ENCODE peak calls at places on chromosome 18, in four cellular contexts. One of them, this sample, is unnamed.

GRCh38 chr18:63016270-63016669 is 300.9 kb downstream of the PHLPP1 start:
- DNase-seq in CD8-positive, alpha-beta T cell: peak; percentile 11
- DNase-seq in HCT116: peak; percentile 32
- DNase-seq in effector memory CD4-positive, alpha-beta T cell: no peak
- DNase-seq in this sample: peak; percentile 45

GRCh38 chr18:58257461-58257860 is 213.4 kb downstream of the NEDD4L start:
- DNase-seq in effector memory CD4-positive, alpha-beta T cell: no peak
- DNase-seq in CD8-positive, alpha-beta T cell: no peak
- DNase-seq in HCT116: no peak
- DNase-seq in this sample: no peak

GRCh38 chr18:66344227-66344626 is 259.7 kb downstream of the CDH19 start:
- DNase-seq in CD8-positive, alpha-beta T cell: no peak
- DNase-seq in effector memory CD4-positive, alpha-beta T cell: no peak
- DNase-seq in HCT116: no peak
- DNase-seq in this sample: no peak

GRCh38 chr18:61596296-61596695 is 263.1 kb downstream of the CDH20 start:
- DNase-seq in CD8-positive, alpha-beta T cell: no peak
- DNase-seq in HCT116: no peak
- DNase-seq in effector memory CD4-positive, alpha-beta T cell: no peak
- DNase-seq in this sample: no peak

GRCh38 chr18:3481696-3482210 is 31.8 kb downstream of the TGIF1 start:
- DNase-seq in HCT116: peak; percentile 35
- DNase-seq in CD8-positive, alpha-beta T cell: no peak
- DNase-seq in effector memory CD4-positive, alpha-beta T cell: no peak
- DNase-seq in this sample: no peak

GRCh38 chr18:24679062-24679461 is 218.6 kb downstream of the HRH4 start:
- DNase-seq in effector memory CD4-positive, alpha-beta T cell: no peak
- DNase-seq in CD8-positive, alpha-beta T cell: no peak
- DNase-seq in HCT116: no peak
- DNase-seq in this sample: no peak

GRCh38 chr18:2147866-2148265 is 423.4 kb downstream of the METTL4 start:
- DNase-seq in HCT116: no peak
- DNase-seq in CD8-positive, alpha-beta T cell: no peak
- DNase-seq in effector memory CD4-positive, alpha-beta T cell: no peak
- DNase-seq in this sample: no peak

GRCh38 chr18:59228361-59228760 is 8.4 kb downstream of the GRP start:
- DNase-seq in effector memory CD4-positive, alpha-beta T cell: no peak
- DNase-seq in CD8-positive, alpha-beta T cell: no peak
- DNase-seq in HCT116: no peak
- DNase-seq in this sample: no peak

GRCh38 chr18:3873211-3873610 is 423.2 kb downstream of the TGIF1 start:
- DNase-seq in effector memory CD4-positive, alpha-beta T cell: no peak
- DNase-seq in HCT116: no peak
- DNase-seq in CD8-positive, alpha-beta T cell: no peak
- DNase-seq in this sample: no peak

GRCh38 chr18:73245345-73245744 is 377.6 kb upstream of the NETO1 start:
- DNase-seq in effector memory CD4-positive, alpha-beta T cell: no peak
- DNase-seq in CD8-positive, alpha-beta T cell: no peak
- DNase-seq in HCT116: no peak
- DNase-seq in this sample: no peak
- H3K27ac ChIP-seq in effector memory CD4-positive, alpha-beta T cell: no peak overlapping the region
- H3K27ac ChIP-seq in CD8-positive, alpha-beta T cell: no peak overlapping the region
- H3K27ac ChIP-seq in HCT116: no peak overlapping the region
- H3K27ac ChIP-seq in this sample: no peak overlapping the region

DNA sequence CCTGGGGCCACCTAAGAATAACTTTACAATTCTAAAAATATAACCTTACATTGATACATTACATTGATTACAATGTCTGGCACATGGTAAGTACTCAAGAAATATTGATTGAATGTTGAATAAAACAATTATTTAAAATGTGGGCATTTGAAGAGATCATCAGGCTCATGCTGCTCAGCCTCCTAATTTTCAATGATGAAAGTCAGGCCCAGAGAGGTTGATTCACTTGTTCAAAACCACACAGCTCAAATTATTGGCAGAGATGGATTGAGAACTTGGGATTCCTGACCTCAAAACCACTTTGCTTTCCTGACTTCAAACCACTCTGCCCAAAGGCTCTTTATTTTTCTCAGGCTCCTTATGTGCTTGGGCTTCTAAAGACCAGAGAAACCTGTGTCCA is 34.7 kb downstream of the ANKRD29 start:
- DNase-seq in effector memory CD4-positive, alpha-beta T cell: no peak
- DNase-seq in CD8-positive, alpha-beta T cell: no peak
- DNase-seq in HCT116: no peak
- DNase-seq in this sample: no peak
- H3K27me3 ChIP-seq in effector memory CD4-positive, alpha-beta T cell: no peaks in the 10 kb centered on the region
- H3K27me3 ChIP-seq in CD8-positive, alpha-beta T cell: no peaks in the 10 kb centered on the region
- H3K27me3 ChIP-seq in HCT116: no peaks in the 10 kb centered on the region
- H3K27me3 ChIP-seq in this sample: no peaks in the 10 kb centered on the region

DNA sequence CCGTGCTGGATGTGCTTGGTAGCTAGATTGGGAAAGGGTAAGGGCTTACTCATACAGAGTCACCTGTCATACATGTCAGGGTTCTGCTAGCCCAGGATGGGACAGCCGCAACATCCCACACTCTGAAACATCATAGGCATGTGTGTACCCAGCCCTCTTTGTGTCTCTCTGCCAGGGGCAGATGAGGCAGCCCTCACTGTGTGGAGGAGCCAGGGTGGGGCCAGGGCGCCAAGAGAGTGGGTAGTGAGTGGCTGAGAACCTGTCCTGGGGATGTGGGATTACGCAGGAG is 96.9 kb downstream of the PTPRM start:
- DNase-seq in HCT116: no peak
- DNase-seq in effector memory CD4-positive, alpha-beta T cell: no peak
- DNase-seq in CD8-positive, alpha-beta T cell: no peak
- DNase-seq in this sample: no peak
- H3K4me1 ChIP-seq in HCT116: no peaks in the 10 kb centered on the region
- H3K4me1 ChIP-seq in effector memory CD4-positive, alpha-beta T cell: no peaks in the 10 kb centered on the region
- H3K4me1 ChIP-seq in CD8-positive, alpha-beta T cell: no peaks in the 10 kb centered on the region
- H3K4me1 ChIP-seq in this sample: no peaks in the 10 kb centered on the region

GRCh38 chr18:48813833-48814489 is 136.8 kb downstream of the SMAD7 start:
- DNase-seq in effector memory CD4-positive, alpha-beta T cell: peak; percentile 64
- DNase-seq in CD8-positive, alpha-beta T cell: peak; percentile 23
- DNase-seq in HCT116: no peak
- DNase-seq in this sample: no peak
- H3K27ac ChIP-seq in effector memory CD4-positive, alpha-beta T cell: peak overlapping the region; percentile 82
- H3K27ac ChIP-seq in CD8-positive, alpha-beta T cell: peak overlapping the region; percentile 74
- H3K27ac ChIP-seq in HCT116: no peak overlapping the region
- H3K27ac ChIP-seq in this sample: peak overlapping the region; percentile 98

GRCh38 chr18:13266208-13267100 is 47.9 kb downstream of the LDLRAD4 start:
- DNase-seq in effector memory CD4-positive, alpha-beta T cell: no peak
- DNase-seq in CD8-positive, alpha-beta T cell: no peak
- DNase-seq in HCT116: no peak
- DNase-seq in this sample: peak; percentile 56
- H3K27me3 ChIP-seq in effector memory CD4-positive, alpha-beta T cell: no peaks in the 10 kb centered on the region
- H3K27me3 ChIP-seq in CD8-positive, alpha-beta T cell: no peaks in the 10 kb centered on the region
- H3K27me3 ChIP-seq in HCT116: no peaks in the 10 kb centered on the region
- H3K27me3 ChIP-seq in this sample: no peaks in the 10 kb centered on the region

GRCh38 chr18:42100917-42101316 is 145.9 kb downstream of the PIK3C3 start:
- DNase-seq in HCT116: no peak
- DNase-seq in effector memory CD4-positive, alpha-beta T cell: no peak
- DNase-seq in CD8-positive, alpha-beta T cell: no peak
- DNase-seq in this sample: no peak
- H3K4me1 ChIP-seq in HCT116: no peaks in the 10 kb centered on the region
- H3K4me1 ChIP-seq in effector memory CD4-positive, alpha-beta T cell: no peaks in the 10 kb centered on the region
- H3K4me1 ChIP-seq in CD8-positive, alpha-beta T cell: no peaks in the 10 kb centered on the region
- H3K4me1 ChIP-seq in this sample: no peaks in the 10 kb centered on the region

GRCh38 chr18:76405280-76405679 is 89.8 kb downstream of the ZNF516 start:
- DNase-seq in CD8-positive, alpha-beta T cell: no peak
- DNase-seq in effector memory CD4-positive, alpha-beta T cell: no peak
- DNase-seq in HCT116: no peak
- DNase-seq in this sample: no peak
- H3K27ac ChIP-seq in CD8-positive, alpha-beta T cell: no peak overlapping the region
- H3K27ac ChIP-seq in effector memory CD4-positive, alpha-beta T cell: no peak overlapping the region
- H3K27ac ChIP-seq in HCT116: no peak overlapping the region
- H3K27ac ChIP-seq in this sample: no peak overlapping the region